ENCODE peak calls at places on chromosome 9, in nine cellular contexts. S, I, O, Z, W, H, U, V and B are unnamed samples.

GRCh38 chr9:36679710-36680109 is 107.0 kb downstream of the MELK start:
- DNase-seq in Z (no peak), O (no peak), I (no peak), U (no peak), V (no peak), W (peak), H (no peak), S (no peak), B (no peak)

GRCh38 chr9:115680226-115680625 is 473.4 kb upstream of the PAPPA start:
- DNase-seq in S (no peak), I (no peak), V (no peak), Z (no peak), U (no peak), O (no peak), W (no peak), H (no peak), B (no peak)

GRCh38 chr9:136799079-136799853 is 3.1 kb downstream of the CCDC183 start:
- DNase-seq in S (peak), U (no peak), H (no peak), V (no peak), I (no peak), W (no peak), Z (no peak), O (peak), B (no peak)

GRCh38 chr9:75152416-75152815 is 64.1 kb downstream of the OSTF1 start:
- DNase-seq in I (peak), S (no peak), W (no peak), Z (peak), O (no peak), U (no peak), V (no peak), H (peak), B (no peak)

GRCh38 chr9:106872641-106873040 is 9.7 kb downstream of the ZNF462 start:
- DNase-seq in U (no peak), V (no peak), I (no peak), H (no peak), O (no peak), Z (no peak), S (no peak), W (no peak), B (no peak)

GRCh38 chr9:17807670-17808282 is 228.9 kb downstream of the SH3GL2 start:
- DNase-seq in O (peak), U (no peak), I (no peak), Z (no peak), S (peak), V (no peak), W (no peak), H (no peak), B (no peak)

GRCh38 chr9:78393932-78394331 is 97.0 kb downstream of the PSAT1 start:
- DNase-seq in Z (no peak), V (no peak), S (no peak), I (no peak), W (no peak), H (no peak), U (no peak), O (no peak), B (no peak)

GRCh38 chr9:136599811-136600660 is 54.2 kb upstream of the NOTCH1 start:
- DNase-seq in W (no peak), O (no peak), U (no peak), V (no peak), I (no peak), H (no peak), S (no peak), Z (no peak), B (no peak)

GRCh38 chr9:92714016-92714415 is 44.1 kb upstream of the IPPK start:
- DNase-seq in W (no peak), I (no peak), V (no peak), U (no peak), S (no peak), H (no peak), Z (no peak), O (no peak), B (no peak)

GRCh38 chr9:93612796-93613154 is 36.4 kb downstream of the PHF2 start:
- DNase-seq in H (no peak), Z (peak), I (no peak), V (no peak), S (no peak), O (peak), U (no peak), W (peak), B (no peak)

GRCh38 chr9:110623462-110624025 is 44.0 kb upstream of the SVEP1 start:
- DNase-seq in S (peak), H (no peak), I (no peak), U (no peak), V (no peak), O (peak), Z (no peak), W (peak), B (peak)

GRCh38 chr9:91825866-91826265 is 124.2 kb downstream of the ROR2 start:
- DNase-seq in O (no peak), S (no peak), I (no peak), H (no peak), U (no peak), Z (no peak), V (no peak), W (no peak), B (no peak)

GRCh38 chr9:130682490-130683121 is 11.0 kb upstream of the EXOSC2 start:
- DNase-seq in S (peak), O (peak), Z (peak), H (peak), V (no peak), I (peak), U (no peak), W (peak), B (no peak)

GRCh38 chr9:2087500-2088313 is 72.6 kb downstream of the SMARCA2 start:
- DNase-seq in S (no peak), I (no peak), W (peak), Z (no peak), O (peak), H (no peak), V (no peak), U (no peak), B (no peak)

GRCh38 chr9:94805585-94805984 is 79.1 kb downstream of the AOPEP start:
- DNase-seq in O (no peak), Z (no peak), I (no peak), W (no peak), S (no peak), V (peak), H (no peak), U (no peak), B (no peak)

GRCh38 chr9:87512321-87512720 is 14.7 kb downstream of the DAPK1 start:
- DNase-seq in Z (no peak), U (no peak), H (no peak), S (no peak), I (no peak), W (no peak), O (no peak), V (no peak), B (no peak)

GRCh38 chr9:76092572-76092971 is 202.1 kb downstream of the PCSK5 start:
- DNase-seq in W (no peak), O (no peak), U (no peak), H (no peak), I (no peak), Z (no peak), V (no peak), S (no peak), B (no peak)

GRCh38 chr9:109238677-109239076 is 71.6 kb upstream of the FRRS1L start:
- DNase-seq in V (no peak), Z (no peak), S (no peak), O (no peak), H (no peak), W (no peak), I (no peak), U (no peak), B (no peak)

GRCh38 chr9:4760122-4760521 is 19.1 kb upstream of the AK3 start:
- DNase-seq in W (peak), H (no peak), Z (no peak), U (no peak), I (no peak), O (no peak), V (no peak), S (no peak), B (no peak)

GRCh38 chr9:124213396-124213795 is 44.4 kb upstream of the NEK6 start:
- DNase-seq in V (no peak), I (peak), O (no peak), Z (no peak), H (no peak), U (no peak), S (peak), W (no peak), B (no peak)

GRCh38 chr9:76216161-76216649 is 178.0 kb downstream of the RFK start:
- DNase-seq in W (no peak), H (no peak), V (peak), Z (no peak), I (no peak), O (no peak), S (no peak), U (peak), B (no peak)

GRCh38 chr9:127004946-127005769 is 90.6 kb downstream of the RALGPS1 start:
- DNase-seq in W (no peak), O (no peak), H (peak), S (no peak), I (peak), V (no peak), Z (peak), U (peak), B (no peak)

GRCh38 chr9:68672215-68672614 is 32.8 kb upstream of the PIP5K1B start:
- DNase-seq in Z (no peak), I (no peak), W (no peak), U (no peak), O (no peak), V (no peak), S (no peak), H (no peak), B (no peak)

GRCh38 chr9:128607642-128608350 is 48.9 kb downstream of the DYNC2I2 start:
- DNase-seq in O (no peak), U (peak), W (no peak), H (no peak), S (peak), V (no peak), I (no peak), Z (no peak), B (no peak)

GRCh38 chr9:6658628-6659353 is 13.3 kb upstream of the GLDC start:
- DNase-seq in W (no peak), S (no peak), U (no peak), I (no peak), O (no peak), Z (no peak), H (no peak), V (no peak), B (no peak)

GRCh38 chr9:94139672-94140417 is 55.6 kb downstream of the PTPDC1 start:
- DNase-seq in H (no peak), O (no peak), Z (no peak), U (peak), S (peak), W (no peak), I (no peak), V (peak), B (no peak)

GRCh38 chr9:107044872-107045271 is 181.9 kb downstream of the ZNF462 start:
- DNase-seq in O (no peak), Z (no peak), V (no peak), U (no peak), I (no peak), W (no peak), S (no peak), H (no peak), B (no peak)

GRCh38 chr9:112194969-112195431 is 19.9 kb upstream of the SUSD1 start:
- DNase-seq in O (no peak), H (no peak), Z (no peak), W (peak), I (no peak), V (peak), S (no peak), U (no peak), B (no peak)

GRCh38 chr9:116760636-116761035 is 73.5 kb downstream of the TRIM32 start:
- DNase-seq in V (no peak), W (no peak), H (no peak), Z (no peak), O (no peak), U (no peak), I (no peak), S (no peak), B (no peak)

GRCh38 chr9:87830446-87830845 is 52.2 kb upstream of the SPATA31E1 start:
- DNase-seq in V (no peak), W (no peak), S (no peak), Z (no peak), O (no peak), H (no peak), U (no peak), I (no peak), B (no peak)

GRCh38 chr9:93099551-93100264 is 3.7 kb downstream of the CARD19 start:
- DNase-seq in U (no peak), V (no peak), Z (no peak), I (peak), H (no peak), W (no peak), S (no peak), O (no peak), B (no peak)